ENCODE peak calls at places on chromosomes 16 and 17, in eight cellular contexts. H, V, X, F, N, T, O and Y are unnamed samples.

GRCh38 chr17:68389041-68389440 is 68.3 kb downstream of the WIPI1 start:
- DNase-seq in F (no peak), H (no peak), T (no peak), V (no peak), N (no peak), X (no peak), O (no peak), Y (peak)

GRCh38 chr16:53094013-53094630 is 39.3 kb downstream of the CHD9 start:
- DNase-seq in N (no peak), X (no peak), V (peak), T (no peak), O (peak), H (no peak), F (no peak), Y (peak)

GRCh38 chr16:15961060-15961511 is 11.7 kb downstream of the ABCC1 start:
- DNase-seq in H (no peak), X (no peak), O (no peak), F (no peak), T (no peak), N (no peak), V (peak), Y (no peak)

GRCh38 chr16:58551496-58551895 is 36.2 kb downstream of the SETD6 start:
- DNase-seq in X (no peak), T (no peak), O (no peak), F (no peak), H (no peak), N (no peak), V (no peak), Y (no peak)

GRCh38 chr17:81536299-81537290 is 8.4 kb downstream of the FSCN2 start:
- DNase-seq in F (no peak), V (no peak), T (no peak), O (no peak), X (no peak), N (no peak), H (no peak), Y (no peak)

GRCh38 chr16:56614549-56614991 is 6.2 kb downstream of the MT2A start:
- DNase-seq in T (no peak), H (no peak), F (no peak), N (no peak), V (peak), O (no peak), X (no peak), Y (no peak)

GRCh38 chr16:73228649-73229048 is 180.7 kb upstream of the ZFHX3 start:
- DNase-seq in F (no peak), H (no peak), X (no peak), O (no peak), N (no peak), V (no peak), T (peak), Y (no peak)

GRCh38 chr17:47620503-47621245 is 29.0 kb upstream of the KPNB1 start:
- DNase-seq in O (no peak), X (no peak), V (peak), N (no peak), T (no peak), F (no peak), H (no peak), Y (no peak)

GRCh38 chr17:33012522-33013033 is 20.9 kb downstream of the SPACA3 start:
- DNase-seq in X (no peak), O (no peak), F (no peak), V (no peak), T (peak), N (no peak), H (no peak), Y (peak)

GRCh38 chr17:82118815-82119380 is 20.9 kb upstream of the FASN start:
- DNase-seq in X (no peak), H (no peak), O (no peak), V (no peak), T (no peak), N (no peak), F (no peak), Y (no peak)

GRCh38 chr17:78664476-78665384 is 87.5 kb upstream of the DNAH17 start:
- DNase-seq in T (no peak), N (no peak), V (no peak), H (no peak), O (peak), F (no peak), X (no peak), Y (no peak)

GRCh38 chr16:75591001-75591852 is 25.0 kb downstream of the GABARAPL2 start:
- DNase-seq in H (no peak), F (no peak), X (no peak), O (no peak), V (no peak), T (peak), N (no peak), Y (peak)

GRCh38 chr17:8375738-8376259 is 705 bp downstream of the KRABD2 start:
- DNase-seq in N (no peak), X (no peak), H (no peak), T (no peak), F (no peak), V (no peak), O (no peak), Y (no peak)